ENCODE peak calls at places on chromosomes 13 and 19, in five cellular contexts. Y is kidney epithelial cell, T is AG10803, D is RWPE2, V is mucosa of descending colon. N is an unnamed sample.

GRCh38 chr19:16934489-16934888 is 45.7 kb downstream of the F2RL3 start:
- DNase-seq in Y (no peak), T (no peak), D (no peak), V (no peak), N (no peak)

GRCh38 chr13:39895254-39895653 is 239.8 kb downstream of the COG6 start:
- DNase-seq in Y (no peak), T (peak), D (no peak), V (no peak), N (peak)

GRCh38 chr19:47228168-47228936 is 2.6 kb downstream of the BBC3 start:
- DNase-seq in Y (no peak), T (peak), D (no peak), V (peak), N (no peak)

GRCh38 chr13:79541426-79542049 is 60.6 kb downstream of the NDFIP2 start:
- DNase-seq in Y (no peak), T (peak), D (no peak), V (peak), N (peak)

GRCh38 chr19:49056101-49056901 is 1.2 kb downstream of the CGB7 start:
- DNase-seq in Y (peak), T (peak), D (peak), V (peak), N (peak)

GRCh38 chr19:30848626-30849322 is 476.6 kb downstream of the ZNF536 start:
- DNase-seq in Y (no peak), T (no peak), D (no peak), V (no peak), N (no peak)

GRCh38 chr13:34678154-34678553 is 263.9 kb upstream of the NBEA start:
- DNase-seq in Y (no peak), T (no peak), D (no peak), V (no peak), N (peak)

GRCh38 chr13:35965226-35965927 is 165.8 kb downstream of the DCLK1 start:
- DNase-seq in Y (no peak), T (peak), D (no peak), V (no peak), N (no peak)

GRCh38 chr19:19343762-19344161 is 23.1 kb downstream of the MAU2 start:
- DNase-seq in Y (no peak), T (no peak), D (no peak), V (no peak), N (no peak)

GRCh38 chr13:26075498-26075897 is 23.7 kb upstream of the SHISA2 start:
- DNase-seq in Y (no peak), T (no peak), D (no peak), V (no peak), N (no peak)

GRCh38 chr13:42794572-42795275 is 13.3 kb downstream of the FAM216B start:
- DNase-seq in Y (no peak), T (peak), D (no peak), V (no peak), N (no peak)

GRCh38 chr13:106376411-106377112 is 158.9 kb downstream of the EFNB2 start:
- DNase-seq in Y (peak), T (peak), D (peak), V (no peak), N (peak)

GRCh38 chr19:29260477-29261317 is 47.7 kb upstream of the UQCRFS1 start:
- DNase-seq in Y (no peak), T (peak), D (no peak), V (peak), N (peak)

GRCh38 chr19:35755550-35756371 is 1.1 kb downstream of the HSPB6 start:
- DNase-seq in Y (no peak), T (peak), D (peak), V (peak), N (peak)
- H3K4me3 ChIP-seq in Y (no peak), T (peak), D (no peak), V (no peak), N (peak)

DNA sequence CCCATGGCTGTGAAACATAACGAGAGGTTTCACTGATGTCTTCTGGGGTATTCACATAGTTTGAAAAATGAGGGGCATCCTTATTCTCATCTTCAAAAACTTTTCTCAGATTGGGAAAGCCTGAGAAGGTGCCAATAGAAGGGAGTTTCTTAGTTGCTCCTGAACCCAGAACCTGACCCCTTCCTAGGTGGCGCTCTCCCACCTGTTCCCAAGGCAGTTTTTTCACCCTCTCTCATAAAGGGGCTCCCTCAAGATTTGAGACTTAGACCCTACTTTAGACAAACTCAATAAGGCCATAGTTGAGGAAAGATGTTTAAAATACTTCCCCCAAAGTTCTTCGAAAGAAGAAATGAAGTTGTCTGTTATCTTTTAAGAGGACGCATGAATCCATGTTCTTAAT is 142.2 kb downstream of the FGF9 start:
- DNase-seq in Y (no peak), T (no peak), D (no peak), V (no peak), N (no peak)
- TF ChIP-seq CTCF in Y (no peak), T (no peak), D (no peak), V (no peak), N (no peak)

GRCh38 chr19:6536138-6536671 is 5.4 kb downstream of the TNFSF9 start:
- DNase-seq in Y (no peak), T (no peak), D (no peak), V (peak), N (peak)

GRCh38 chr19:6533746-6534418 is 3.1 kb downstream of the TNFSF9 start:
- DNase-seq in Y (no peak), T (no peak), D (no peak), V (no peak), N (no peak)

GRCh38 chr19:6533000-6533328 is 2.1 kb downstream of the TNFSF9 start:
- DNase-seq in Y (no peak), T (no peak), D (no peak), V (no peak), N (no peak)

GRCh38 chr19:6535558-6536137 is 4.8 kb downstream of the TNFSF9 start:
- DNase-seq in Y (no peak), T (no peak), D (no peak), V (no peak), N (no peak)

DNA sequence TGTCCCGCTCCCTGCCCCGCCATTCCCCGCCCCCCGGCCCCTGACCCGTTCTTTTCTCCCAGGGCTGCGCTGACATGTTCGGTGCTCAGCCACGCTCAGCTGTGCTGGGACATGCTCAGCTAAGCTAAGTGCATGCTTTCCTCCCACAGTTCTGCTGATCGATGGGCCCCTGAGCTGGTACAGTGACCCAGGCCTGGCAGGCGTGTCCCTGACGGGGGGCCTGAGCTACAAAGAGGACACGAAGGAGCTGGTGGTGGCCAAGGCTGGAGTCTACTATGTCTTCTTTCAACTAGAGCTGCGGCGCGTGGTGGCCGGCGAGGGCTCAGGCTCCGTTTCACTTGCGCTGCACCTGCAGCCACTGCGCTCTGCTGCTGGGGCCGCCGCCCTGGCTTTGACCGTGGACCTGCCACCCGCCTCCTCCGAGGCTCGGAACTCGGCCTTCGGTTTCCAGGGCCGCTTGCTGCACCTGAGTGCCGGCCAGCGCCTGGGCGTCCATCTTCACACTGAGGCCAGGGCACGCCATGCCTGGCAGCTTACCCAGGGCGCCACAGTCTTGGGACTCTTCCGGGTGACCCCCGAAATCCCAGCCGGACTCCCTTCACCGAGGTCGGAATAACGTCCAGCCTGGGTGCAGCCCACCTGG is 3.7 kb downstream of the TNFSF9 start:
- DNase-seq in Y (no peak), T (no peak), D (no peak), V (no peak), N (no peak)
- H3K4me3 ChIP-seq in Y (no peak), T (no peak), D (no peak), V (no peak), N (no peak)

DNA sequence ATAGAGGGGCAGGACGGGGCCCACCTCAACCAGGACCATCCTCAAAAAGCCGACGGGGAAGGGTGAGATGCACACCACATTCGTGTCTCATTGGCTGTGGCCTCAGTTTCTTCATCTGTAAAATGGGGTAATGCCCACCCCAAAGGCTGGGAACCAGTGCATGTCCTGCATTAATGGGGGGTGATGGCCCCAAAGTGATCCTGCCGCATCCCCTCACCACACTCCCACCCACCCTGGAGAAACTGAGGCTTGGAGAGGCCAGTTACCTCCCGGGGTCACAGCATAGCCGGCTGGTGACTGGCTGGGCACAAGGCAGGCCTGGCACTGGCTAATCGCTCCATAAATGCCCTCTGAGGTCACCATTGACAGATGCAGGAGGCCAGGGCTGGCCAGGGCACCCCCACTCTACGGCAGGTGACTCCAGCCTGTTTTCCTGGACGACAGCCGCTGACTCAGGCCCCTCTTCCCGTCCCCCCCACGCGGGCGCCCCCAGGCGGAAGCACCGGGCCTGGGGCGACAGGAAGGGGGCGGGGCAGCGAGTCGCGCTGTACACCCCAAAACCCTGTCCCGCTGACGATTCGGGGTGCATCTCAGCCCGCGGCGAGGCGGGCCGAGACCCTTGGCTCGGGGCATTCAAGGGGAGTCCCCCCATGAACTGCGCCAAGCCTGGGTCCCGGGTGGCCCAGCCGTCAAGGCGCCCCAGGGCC is 483 bp upstream of the MIDN start:
- DNase-seq in Y (no peak), T (peak), D (no peak), V (peak), N (peak)
- TF ChIP-seq CTCF in Y (peak), T (peak), D (no peak), V (no peak), N (peak)

GRCh38 chr13:78383899-78384298 is 219.5 kb downstream of the POU4F1 start:
- DNase-seq in Y (no peak), T (no peak), D (no peak), V (no peak), N (no peak)
- H3K4me3 ChIP-seq in Y (no peak), T (no peak), D (no peak), V (no peak), N (no peak)